ENCODE peak calls at places on chromosome 1, in five cellular contexts. G is astrocyte of the spinal cord; J is T-helper 9 cell; S is stimulated activated CD8-positive, alpha-beta memory T cell treated with anti-CD3 and anti-CD28 coated beads, Interleukin-7, amount 100 ng/mL, for 24 hours; B is left lung. T is an unnamed sample.

GRCh38 chr1:29543586-29543985 is 307.3 kb downstream of the PTPRU start:
- DNase-seq in G (no peak), S (no peak), B (no peak), J (no peak), T (no peak)

GRCh38 chr1:30161953-30162352 is 561.4 kb downstream of the MATN1 start:
- DNase-seq in G (no peak), B (no peak), S (no peak), J (no peak), T (no peak)

GRCh38 chr1:34983700-34984355 is 1.3 kb downstream of the TMEM35B start:
- DNase-seq in G (no peak), B (no peak), J (no peak), S (no peak), T (no peak)

GRCh38 chr1:60283690-60284089 is 210.1 kb upstream of the C1orf87 start:
- DNase-seq in S (no peak), B (no peak), J (no peak), G (peak), T (no peak)

GRCh38 chr1:21182181-21182711 is 5.5 kb upstream of the EIF4G3 start:
- DNase-seq in G (no peak), S (no peak), J (no peak), B (no peak), T (no peak)

GRCh38 chr1:17340358-17340757 is 31.6 kb upstream of the PADI6 start:
- DNase-seq in S (no peak), J (no peak), G (no peak), B (no peak), T (no peak)

GRCh38 chr1:25559996-25560395 is 16.6 kb downstream of the LDLRAP1 start:
- DNase-seq in S (no peak), J (no peak), G (no peak), B (no peak), T (no peak)

GRCh38 chr1:38061883-38062328 is 15.3 kb upstream of the POU3F1 start:
- DNase-seq in B (no peak), S (no peak), G (no peak), J (no peak), T (no peak)

GRCh38 chr1:185720633-185721272 is 13.4 kb upstream of the HMCN1 start:
- DNase-seq in J (no peak), B (no peak), G (peak), S (no peak), T (no peak)

GRCh38 chr1:44294588-44295007 is 60.5 kb downstream of the ERI3 start:
- DNase-seq in S (no peak), G (peak), B (no peak), J (no peak), T (peak)

GRCh38 chr1:36539526-36539925 is 56.8 kb upstream of the CSF3R start:
- DNase-seq in J (no peak), S (no peak), G (no peak), B (no peak), T (no peak)

GRCh38 chr1:205983925-205984725 is 19.1 kb downstream of the RAB7B start:
- DNase-seq in G (peak), J (no peak), S (no peak), B (no peak), T (peak)

GRCh38 chr1:62040450-62040849 is 154.2 kb upstream of the L1TD1 start:
- DNase-seq in S (no peak), B (no peak), J (no peak), G (no peak), T (no peak)

GRCh38 chr1:223011230-223011856 is 131.7 kb downstream of the TLR5 start:
- DNase-seq in S (no peak), B (no peak), J (no peak), G (no peak), T (no peak)

GRCh38 chr1:12251442-12251841 is 21.6 kb downstream of the VPS13D start:
- DNase-seq in G (peak), S (no peak), J (no peak), B (no peak), T (no peak)

GRCh38 chr1:75614455-75615379 is 3.8 kb upstream of the SLC44A5 start:
- DNase-seq in G (peak), S (peak), B (peak), J (no peak), T (peak)

GRCh38 chr1:15304708-15305326 is 57.8 kb downstream of the FHAD1 start:
- DNase-seq in B (peak), G (peak), J (peak), S (peak), T (no peak)

GRCh38 chr1:167545349-167545748 is 8.2 kb downstream of the CREG1 start:
- DNase-seq in J (no peak), B (no peak), G (no peak), S (no peak), T (no peak)

GRCh38 chr1:171081220-171081993 is 9.3 kb upstream of the FMO3 start:
- DNase-seq in S (no peak), B (no peak), J (no peak), G (peak), T (no peak)

GRCh38 chr1:228304225-228304624 is 96.4 kb downstream of the OBSCN start:
- DNase-seq in S (no peak), G (no peak), B (no peak), J (no peak), T (no peak)

GRCh38 chr1:76230894-76231293 is 156.3 kb downstream of the ST6GALNAC3 start:
- DNase-seq in G (no peak), S (no peak), B (no peak), J (no peak), T (no peak)

T was measured in frontal cortex.